ENCODE peak calls at places on chromosomes 6 and 20, in nine cellular contexts. T is IMR-90, G is HCT116, B is HFFc6, V is RWPE1, N is fibroblast of mammary gland, S is NB4, D is brain microvascular endothelial cell, W is GM12864. U is an unnamed sample.

GRCh38 chr6:72218125-72218524 is 331.8 kb downstream of the RIMS1 start:
- DNase-seq in W (no peak), T (peak), B (peak), N (peak), D (peak), S (peak), V (peak), G (peak), U (no peak)

GRCh38 chr6:144897441-144897921 is 612.3 kb downstream of the UTRN start:
- DNase-seq in G (peak), B (peak), N (peak), V (peak), T (peak), S (no peak), W (no peak), D (peak), U (no peak)

GRCh38 chr6:18976966-18977365 is 589.8 kb downstream of the RNF144B start:
- DNase-seq in N (no peak), S (no peak), G (no peak), T (no peak), W (no peak), B (no peak), V (no peak), D (no peak), U (no peak)

GRCh38 chr6:101534386-101534785 is 140.9 kb downstream of the GRIK2 start:
- DNase-seq in G (no peak), D (peak), N (peak), B (peak), T (peak), V (no peak), S (no peak), W (no peak), U (no peak)

GRCh38 chr20:23225407-23226060 is 125.1 kb upstream of the NXT1 start:
- DNase-seq in D (peak), W (no peak), G (no peak), S (peak), T (peak), B (peak), V (peak), N (peak), U (peak)

GRCh38 chr6:20696676-20697075 is 162.4 kb downstream of the CDKAL1 start:
- DNase-seq in G (no peak), N (peak), S (no peak), D (peak), T (peak), B (peak), V (no peak), W (no peak), U (no peak)

GRCh38 chr6:85911067-85911466 is 268.4 kb upstream of the SYNCRIP start:
- DNase-seq in T (no peak), D (no peak), W (no peak), N (no peak), V (no peak), S (no peak), G (no peak), B (no peak), U (no peak)

GRCh38 chr6:16711551-16712249 is 49.6 kb downstream of the ATXN1 start:
- DNase-seq in G (peak), D (no peak), B (no peak), V (no peak), S (peak), N (peak), W (no peak), T (no peak), U (no peak)

GRCh38 chr20:22752324-22752723 is 168.0 kb upstream of the FOXA2 start:
- DNase-seq in T (no peak), N (no peak), V (no peak), D (no peak), B (no peak), S (no peak), G (no peak), W (no peak), U (no peak)

GRCh38 chr6:145964948-145965366 is 799 bp upstream of the SHPRH start:
- DNase-seq in S (peak), B (no peak), W (no peak), G (no peak), D (no peak), V (no peak), T (no peak), N (no peak), U (no peak)

GRCh38 chr6:23446394-23447001 is 679.5 kb upstream of the NRSN1 start:
- DNase-seq in V (peak), G (peak), D (peak), W (no peak), N (peak), B (no peak), S (peak), T (peak), U (no peak)

GRCh38 chr6:36098920-36099647 is 31.2 kb upstream of the MAPK13 start:
- DNase-seq in D (no peak), N (peak), S (no peak), T (peak), G (no peak), V (no peak), B (no peak), W (no peak), U (no peak)
- TF ChIP-seq CTCF in D (peak), N (peak), S (no peak), T (no peak), G (peak), V (no peak), B (no peak), W (no peak), U (no peak)

DNA sequence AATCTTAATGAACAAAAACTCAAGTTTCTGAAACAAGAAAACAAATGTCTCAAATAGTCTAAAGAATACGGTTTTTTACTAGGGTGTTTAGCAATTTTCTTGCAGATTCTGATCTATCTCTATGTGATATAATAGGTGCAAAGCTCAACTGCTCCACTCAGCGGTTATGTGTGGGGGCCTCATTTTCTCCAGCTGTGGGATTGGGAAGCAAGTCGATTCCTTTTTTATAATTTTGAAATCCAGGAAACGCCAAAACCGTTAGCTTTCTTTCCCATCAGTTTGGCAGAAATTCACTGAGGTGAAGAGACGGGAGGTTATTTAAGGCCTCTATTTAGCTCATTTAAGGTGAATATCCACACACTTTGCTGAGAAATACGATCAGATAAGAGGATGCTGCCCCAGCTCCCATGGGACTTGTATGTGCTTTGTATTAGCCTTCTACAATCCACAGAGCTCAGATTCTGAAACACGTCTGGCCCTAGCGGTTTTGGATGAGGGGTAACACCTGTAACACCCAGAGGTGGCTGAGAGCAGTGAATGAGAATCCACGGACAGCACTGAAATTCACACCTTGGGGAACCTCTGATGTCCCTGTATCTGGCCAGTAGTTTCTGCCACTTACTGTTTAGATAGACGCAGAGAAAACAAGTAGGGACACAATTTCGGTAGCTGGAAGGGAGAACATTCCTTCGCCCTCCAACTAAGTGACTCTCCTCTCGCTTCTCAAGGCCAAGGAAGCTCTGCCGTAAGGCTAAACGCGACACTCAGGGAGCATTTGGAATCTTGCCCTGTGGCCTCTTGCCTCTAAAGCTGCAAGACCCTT is 6.6 kb upstream of the BCAS4 start:
- DNase-seq in D (peak), N (peak), W (no peak), T (peak), V (peak), G (peak), B (peak), S (peak), U (no peak)
- TF ChIP-seq CTCF in D (peak), N (peak), W (peak), T (peak), V (peak), G (peak), B (peak), S (peak), U (no peak)

GRCh38 chr6:128284128-128284527 is 236.3 kb downstream of the PTPRK start:
- DNase-seq in D (no peak), N (no peak), G (no peak), T (no peak), B (no peak), S (no peak), V (no peak), W (no peak), U (no peak)

GRCh38 chr6:128282956-128283355 is 237.4 kb downstream of the PTPRK start:
- DNase-seq in N (no peak), S (peak), G (no peak), W (no peak), V (no peak), D (no peak), T (no peak), B (no peak), U (no peak)

GRCh38 chr6:128280066-128280465 is 240.3 kb downstream of the PTPRK start:
- DNase-seq in N (no peak), G (no peak), D (no peak), B (no peak), S (no peak), V (no peak), T (no peak), W (no peak), U (no peak)

GRCh38 chr6:128278876-128279275 is 241.5 kb downstream of the PTPRK start:
- DNase-seq in S (no peak), G (no peak), W (no peak), D (no peak), T (peak), B (no peak), V (no peak), N (no peak), U (no peak)

DNA sequence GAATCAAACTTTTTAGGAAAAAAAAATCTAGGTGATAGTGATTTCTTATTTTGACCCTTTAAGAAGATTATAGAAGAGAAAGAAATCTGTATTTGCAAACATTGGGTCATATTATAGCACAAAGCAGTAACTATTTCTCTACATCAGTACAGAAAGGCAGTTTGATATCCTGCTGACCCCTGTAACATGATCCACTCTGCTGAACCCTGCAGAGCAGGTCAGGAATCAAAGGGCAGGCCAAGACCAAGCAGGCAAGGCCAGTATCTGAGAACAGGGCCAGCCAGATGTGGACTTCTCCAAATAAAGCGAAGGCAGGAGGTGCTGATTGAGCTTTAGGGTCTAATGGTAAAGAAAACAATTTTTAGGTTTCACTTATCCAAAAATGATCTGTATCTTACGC is 239.4 kb downstream of the PTPRK start:
- DNase-seq in S (no peak), G (no peak), W (no peak), D (no peak), B (no peak), N (no peak), T (no peak), V (no peak), U (no peak)
- TF ChIP-seq CTCF in S (no peak), G (no peak), W (no peak), D (no peak), B (no peak), N (no peak), T (no peak), V (no peak), U (no peak)

GRCh38 chr6:14037402-14038277 is 79.9 kb upstream of the CD83 start:
- DNase-seq in G (no peak), T (peak), W (no peak), V (no peak), D (peak), N (peak), B (peak), S (no peak), U (no peak)

GRCh38 chr6:14038636-14039035 is 78.9 kb upstream of the CD83 start:
- DNase-seq in S (no peak), B (no peak), T (peak), D (no peak), V (no peak), W (no peak), G (no peak), N (peak), U (no peak)

GRCh38 chr6:14036911-14037310 is 80.7 kb upstream of the CD83 start:
- DNase-seq in W (no peak), G (no peak), D (no peak), T (no peak), B (no peak), N (no peak), V (no peak), S (no peak), U (no peak)

GRCh38 chr6:14039038-14039437 is 78.5 kb upstream of the CD83 start:
- DNase-seq in S (no peak), W (no peak), D (no peak), V (no peak), T (no peak), B (no peak), G (no peak), N (no peak), U (no peak)

GRCh38 chr6:14040042-14040441 is 77.5 kb upstream of the CD83 start:
- DNase-seq in B (no peak), D (no peak), V (no peak), W (no peak), N (no peak), T (no peak), S (no peak), G (no peak), U (no peak)
- TF ChIP-seq CTCF in B (peak), D (no peak), V (no peak), W (no peak), N (no peak), T (no peak), S (no peak), G (no peak), U (no peak)

DNA sequence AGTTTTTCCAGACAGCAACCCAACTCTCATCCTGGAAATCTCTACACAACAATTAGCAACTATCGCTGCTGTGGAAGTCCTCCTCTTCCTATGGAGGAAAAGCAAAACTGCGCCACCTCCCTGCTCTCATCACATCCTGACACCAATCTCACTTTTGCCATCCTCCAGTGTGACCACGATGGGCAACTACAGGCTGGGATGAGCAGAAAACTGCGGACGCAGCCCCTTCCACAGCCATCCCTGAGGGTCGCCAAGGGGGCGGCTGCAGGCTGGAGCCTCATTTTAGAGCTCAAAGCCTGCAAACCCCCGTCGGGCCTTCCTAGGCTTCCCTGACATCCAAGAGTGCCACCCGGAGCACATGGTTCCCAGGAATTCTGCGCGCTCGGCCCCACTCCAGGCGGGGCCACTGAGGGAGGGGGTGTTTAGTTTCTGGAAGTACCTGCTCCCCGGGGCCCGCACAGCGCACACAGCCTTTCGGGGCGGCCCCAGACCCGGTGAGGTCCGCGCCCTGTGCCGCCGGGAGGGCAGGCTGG is 1.2 kb downstream of the TCFL5 start:
- DNase-seq in G (no peak), N (peak), S (peak), W (no peak), T (peak), V (no peak), D (no peak), B (peak), U (no peak)
- TF ChIP-seq CTCF in G (no peak), N (peak), S (no peak), W (no peak), T (no peak), V (no peak), D (peak), B (no peak), U (no peak)

GRCh38 chr20:52684911-52685310 is 287.2 kb upstream of the TSHZ2 start:
- DNase-seq in W (no peak), N (peak), B (no peak), T (no peak), V (no peak), D (no peak), G (no peak), S (no peak), U (no peak)
- TF ChIP-seq CTCF in W (no peak), N (no peak), B (no peak), T (no peak), V (no peak), D (no peak), G (no peak), S (no peak), U (no peak)

GRCh38 chr20:36480456-36481048 is 60.8 kb upstream of the MYL9 start:
- DNase-seq in N (no peak), W (no peak), G (no peak), S (no peak), V (no peak), B (no peak), D (no peak), T (no peak), U (no peak)

GRCh38 chr20:36477475-36477874 is 63.8 kb upstream of the MYL9 start:
- DNase-seq in N (no peak), T (no peak), G (no peak), B (no peak), W (no peak), D (no peak), S (no peak), V (no peak), U (no peak)

GRCh38 chr20:36479938-36480337 is 61.4 kb upstream of the MYL9 start:
- DNase-seq in D (no peak), G (no peak), W (no peak), V (no peak), B (no peak), S (no peak), N (no peak), T (no peak), U (no peak)

GRCh38 chr20:36481380-36482043 is 59.8 kb upstream of the MYL9 start:
- DNase-seq in N (peak), S (no peak), V (no peak), B (no peak), D (no peak), G (no peak), T (no peak), W (no peak), U (no peak)

DNA sequence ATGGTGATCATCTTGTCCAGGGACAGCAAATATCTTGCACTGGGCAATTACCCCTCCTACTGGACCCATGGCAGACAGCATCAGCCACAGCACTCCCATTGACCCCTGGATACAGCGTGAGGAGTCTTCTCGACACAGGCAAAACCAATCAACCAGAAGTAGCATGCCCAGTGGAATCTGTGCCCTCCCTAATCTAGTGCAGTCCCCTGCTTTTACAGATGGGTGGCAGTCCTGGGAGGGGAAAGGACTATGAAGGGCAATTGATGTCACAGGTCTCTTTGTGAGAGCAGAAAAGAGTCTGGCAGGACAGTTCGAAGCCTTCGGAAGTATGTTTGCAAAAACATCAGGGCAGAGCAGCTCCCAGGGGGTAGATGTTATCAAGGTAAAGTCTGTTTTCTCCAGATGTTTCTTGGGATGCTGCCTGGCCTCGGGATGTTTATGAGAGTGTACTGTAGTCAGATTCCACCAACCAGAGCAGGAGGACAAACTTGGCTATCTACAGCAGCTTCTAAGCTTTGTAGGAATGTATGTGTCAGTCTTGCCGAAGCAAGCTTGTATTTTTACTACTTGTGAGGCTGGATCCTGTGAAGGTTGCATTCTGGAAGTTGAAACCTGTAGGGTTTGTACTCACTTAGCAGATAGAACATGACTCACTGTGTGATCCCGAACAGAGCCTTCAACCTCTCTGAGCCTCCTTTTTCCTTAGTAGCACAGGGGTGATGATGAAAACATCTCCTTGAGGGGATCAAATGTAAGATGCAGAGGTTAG is 63.0 kb upstream of the MYL9 start:
- DNase-seq in S (no peak), V (no peak), W (no peak), D (peak), B (peak), T (peak), N (no peak), G (no peak), U (no peak)
- TF ChIP-seq CTCF in S (no peak), V (no peak), W (no peak), D (peak), B (peak), T (no peak), N (no peak), G (peak), U (no peak)

GRCh38 chr20:63214514-63214913 is 1.4 kb downstream of the YTHDF1 start:
- DNase-seq in V (no peak), D (no peak), G (no peak), N (no peak), B (no peak), W (no peak), S (no peak), T (no peak), U (no peak)

GRCh38 chr20:63216041-63216848 is at the start of gene YTHDF1:
- DNase-seq in S (peak), G (peak), D (peak), T (peak), V (peak), N (peak), W (peak), B (peak), U (peak)

GRCh38 chr20:63216849-63217471 is 1.0 kb upstream of the YTHDF1 start:
- DNase-seq in S (no peak), B (no peak), V (no peak), W (no peak), T (no peak), N (no peak), G (no peak), D (no peak), U (no peak)

GRCh38 chr20:63217706-63218105 is 1.8 kb upstream of the YTHDF1 start:
- DNase-seq in T (no peak), B (no peak), G (no peak), W (no peak), V (no peak), N (no peak), S (no peak), D (no peak), U (no peak)

DNA sequence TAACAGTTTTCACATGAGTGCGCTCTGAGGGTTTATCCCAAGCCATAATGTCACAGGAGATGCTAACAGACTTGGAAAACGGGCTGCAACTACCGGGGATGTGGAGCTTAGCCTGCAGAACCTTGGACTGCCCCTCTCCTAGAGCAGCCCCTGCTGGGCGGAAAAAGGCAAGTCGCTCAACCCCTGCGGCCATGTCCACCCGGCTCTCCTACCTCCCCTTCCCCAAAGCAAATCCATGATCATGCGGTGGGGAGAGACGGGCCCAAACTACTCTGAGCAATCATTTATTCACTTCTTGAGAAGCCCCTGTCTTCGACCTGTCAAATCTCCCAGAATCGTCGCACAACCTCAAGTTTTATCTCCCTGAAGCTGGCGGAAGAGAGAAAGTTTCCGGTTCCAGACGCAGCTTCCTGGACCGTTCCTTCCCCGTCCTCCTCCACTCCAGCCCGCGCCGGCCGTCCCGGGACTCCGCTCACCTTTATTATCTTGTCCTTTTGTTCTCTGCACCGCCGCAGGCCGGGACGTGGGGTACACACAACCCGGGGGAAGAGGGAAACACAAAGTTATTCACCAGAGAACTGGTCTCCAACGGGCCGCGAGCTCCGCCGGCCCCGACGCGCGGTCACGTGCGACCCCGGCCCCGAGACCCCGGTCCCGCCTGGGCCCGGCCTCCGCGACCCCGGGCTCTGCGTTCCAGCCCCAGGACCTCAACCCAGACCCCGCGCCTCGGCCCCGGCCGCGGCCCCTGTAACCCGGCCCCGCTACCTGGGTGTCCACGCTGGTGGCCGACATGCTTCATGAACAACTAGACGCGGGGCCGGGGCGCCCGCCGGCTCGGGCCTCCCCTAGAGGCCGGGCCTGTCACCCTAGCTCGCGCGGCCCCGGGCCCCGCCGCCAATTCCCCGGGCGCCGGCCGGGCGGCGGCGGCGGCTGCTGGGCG is 560 bp downstream of the YTHDF1 start:
- DNase-seq in S (peak), G (no peak), D (peak), T (peak), W (no peak), B (peak), N (peak), V (peak), U (no peak)
- TF ChIP-seq CTCF in S (peak), G (peak), D (peak), T (peak), W (peak), B (peak), N (peak), V (peak), U (no peak)

U was measured in CD14-positive monocyte.